ENCODE peak calls at places on chromosomes 6 and 20, in seven cellular contexts. R, V, O, C, B, G and A are unnamed samples.

GRCh38 chr20:61942526-61942925 is 123.2 kb downstream of the TAF4 start:
- DNase-seq in R (no peak), V (no peak), O (no peak), C (no peak), B (no peak), G (peak), A (no peak)

GRCh38 chr20:24762791-24763350 is 186.2 kb upstream of the CST7 start:
- DNase-seq in R (peak), V (no peak), O (no peak), C (no peak), B (no peak), G (no peak), A (no peak)

GRCh38 chr6:30260036-30260504 is 46.9 kb upstream of the TRIM26 start:
- DNase-seq in R (no peak), V (no peak), O (no peak), C (no peak), B (no peak), G (no peak), A (no peak)

GRCh38 chr20:54026300-54027064 is 43.9 kb downstream of the BCAS1 start:
- DNase-seq in R (no peak), V (no peak), O (no peak), C (no peak), B (no peak), G (no peak), A (no peak)

GRCh38 chr20:17938889-17939619 is 29.5 kb downstream of the SNX5 start:
- DNase-seq in R (peak), V (peak), O (peak), C (peak), B (peak), G (peak), A (peak)

GRCh38 chr6:125749864-125750691 is 646 bp downstream of the HEY2 start:
- DNase-seq in R (no peak), V (no peak), O (no peak), C (no peak), B (peak), G (no peak), A (no peak)

GRCh38 chr6:165872811-165873210 is 209.8 kb upstream of the PDE10A start:
- DNase-seq in R (no peak), V (no peak), O (no peak), C (no peak), B (no peak), G (no peak), A (no peak)

GRCh38 chr6:45990162-45990561 is 25.5 kb downstream of the CLIC5 start:
- DNase-seq in R (no peak), V (no peak), O (no peak), C (no peak), B (no peak), G (no peak), A (no peak)

GRCh38 chr6:77633993-77634392 is 18.8 kb upstream of the MEI4 start:
- DNase-seq in R (no peak), V (no peak), O (no peak), C (no peak), B (no peak), G (no peak), A (no peak)
- TF ChIP-seq POLR2A in R (no peak), V (no peak), O (no peak), C (no peak), B (no peak), G (no peak), A (no peak)

GRCh38 chr6:42257614-42258013 is 40.0 kb upstream of the MRPS10 start:
- DNase-seq in R (no peak), V (no peak), O (no peak), C (no peak), B (no peak), G (no peak), A (no peak)

GRCh38 chr6:42259286-42259685 is 41.6 kb upstream of the MRPS10 start:
- DNase-seq in R (no peak), V (no peak), O (no peak), C (no peak), B (no peak), G (no peak), A (no peak)

GRCh38 chr6:42259841-42260395 is 42.3 kb upstream of the MRPS10 start:
- DNase-seq in R (no peak), V (no peak), O (no peak), C (no peak), B (no peak), G (no peak), A (no peak)

GRCh38 chr6:42260972-42261371 is 43.3 kb upstream of the MRPS10 start:
- DNase-seq in R (no peak), V (no peak), O (no peak), C (no peak), B (no peak), G (no peak), A (no peak)

DNA sequence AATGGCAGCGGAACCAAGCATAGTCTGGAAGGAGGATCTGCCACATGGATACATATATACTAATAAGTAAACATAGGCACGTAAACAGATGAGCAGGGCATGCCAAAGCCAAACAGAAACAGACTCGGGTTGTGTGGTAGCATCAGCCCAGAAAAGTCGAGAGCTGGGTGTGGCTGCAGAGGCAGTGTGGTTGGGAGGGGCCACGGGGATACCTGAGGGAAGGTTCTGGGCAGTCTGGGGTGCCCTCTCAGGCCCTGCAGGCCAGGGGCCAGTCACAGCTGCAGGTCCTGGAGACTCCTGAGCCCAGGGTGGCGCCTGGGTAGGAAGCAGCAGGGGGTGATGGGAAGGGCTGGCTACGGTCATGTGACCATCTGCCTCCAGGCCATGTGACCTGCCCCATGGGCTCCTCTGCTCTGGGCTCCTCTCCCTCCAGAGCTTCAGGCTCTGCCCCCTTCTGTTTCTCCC is 42.8 kb upstream of the MRPS10 start:
- DNase-seq in R (no peak), V (no peak), O (no peak), C (peak), B (no peak), G (no peak), A (peak)
- TF ChIP-seq POLR2A in R (no peak), V (no peak), O (no peak), C (peak), B (no peak), G (no peak), A (no peak)

DNA sequence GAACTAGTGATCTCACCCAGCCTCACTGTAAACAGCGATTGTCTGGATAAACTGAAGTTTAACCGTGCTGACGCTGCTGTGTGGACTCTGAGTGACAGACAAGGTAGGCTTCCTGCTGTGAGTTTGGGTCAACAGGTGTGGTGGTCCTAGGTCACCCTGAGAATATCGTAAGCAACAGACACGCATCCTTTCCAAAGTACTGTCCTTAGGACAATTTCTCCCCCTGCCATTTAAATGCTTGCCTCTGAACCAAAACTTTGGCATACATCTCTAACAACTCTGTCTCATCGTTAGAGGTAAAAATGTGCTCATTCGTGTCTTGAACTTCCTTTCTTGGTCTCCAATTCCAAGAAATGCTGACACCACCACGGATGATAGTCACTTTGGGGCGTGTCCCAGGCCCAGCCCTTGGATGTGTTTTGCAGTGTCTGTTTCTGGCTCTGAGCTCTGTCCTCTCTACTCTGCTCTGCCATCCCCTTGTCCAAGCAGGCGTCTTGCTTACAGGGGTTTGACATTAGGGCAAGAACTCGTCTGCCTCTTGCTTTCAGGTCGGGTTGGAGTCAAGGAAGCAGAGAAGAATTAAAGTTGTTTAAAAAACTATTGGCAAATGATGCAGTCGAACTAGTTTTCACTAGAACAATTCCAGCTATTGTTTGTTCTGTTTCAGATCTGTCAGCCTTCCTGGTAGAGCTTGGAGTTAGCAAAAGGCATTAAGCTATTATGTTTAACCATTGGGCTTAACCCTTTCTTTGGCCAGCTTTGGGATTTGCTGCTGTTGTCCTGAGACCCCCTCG is 95.6 kb downstream of the EYA2 start:
- DNase-seq in R (no peak), V (no peak), O (peak), C (no peak), B (no peak), G (no peak), A (no peak)
- TF ChIP-seq POLR2A in R (no peak), V (no peak), O (no peak), C (no peak), B (no peak), G (no peak), A (no peak)

DNA sequence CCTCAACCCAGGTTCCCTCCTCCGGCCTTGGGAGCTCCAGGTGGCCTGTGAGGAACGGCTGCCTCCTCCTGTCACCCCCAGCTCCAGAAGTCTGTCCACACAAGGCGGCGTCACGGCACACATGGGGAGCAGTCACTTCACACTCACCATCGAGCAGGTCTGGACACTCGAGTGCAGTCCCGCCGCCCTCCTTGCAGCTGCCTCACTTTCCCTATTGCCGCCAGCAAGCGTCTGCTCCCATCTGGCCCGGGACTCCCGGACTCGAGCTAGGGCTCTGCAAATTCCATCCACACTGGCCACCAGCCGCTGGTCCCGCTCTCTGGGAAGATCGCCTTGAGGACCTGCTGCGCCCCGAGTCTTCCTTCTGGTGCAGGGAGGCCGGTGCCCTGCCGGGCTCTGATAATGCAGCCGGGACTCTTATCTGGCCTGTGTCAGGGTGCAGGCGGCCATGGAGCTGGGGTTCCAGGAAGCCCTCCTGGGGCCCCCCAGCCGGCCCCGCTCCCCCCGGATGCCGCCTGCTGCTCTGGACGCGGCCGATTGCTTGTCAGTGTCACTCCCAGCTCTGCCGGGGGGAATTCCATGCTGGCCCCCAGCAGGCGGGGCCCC is at the start of gene RIPOR3:
- DNase-seq in R (no peak), V (no peak), O (no peak), C (no peak), B (peak), G (peak), A (no peak)
- TF ChIP-seq POLR2A in R (no peak), V (no peak), O (no peak), C (no peak), B (no peak), G (no peak), A (no peak)

GRCh38 chr6:31620586-31621319 is at the start of gene PRRC2A:
- DNase-seq in R (peak), V (peak), O (peak), C (no peak), B (peak), G (peak), A (peak)
- TF ChIP-seq POLR2A in R (peak), V (peak), O (peak), C (peak), B (peak), G (peak), A (peak)

DNA sequence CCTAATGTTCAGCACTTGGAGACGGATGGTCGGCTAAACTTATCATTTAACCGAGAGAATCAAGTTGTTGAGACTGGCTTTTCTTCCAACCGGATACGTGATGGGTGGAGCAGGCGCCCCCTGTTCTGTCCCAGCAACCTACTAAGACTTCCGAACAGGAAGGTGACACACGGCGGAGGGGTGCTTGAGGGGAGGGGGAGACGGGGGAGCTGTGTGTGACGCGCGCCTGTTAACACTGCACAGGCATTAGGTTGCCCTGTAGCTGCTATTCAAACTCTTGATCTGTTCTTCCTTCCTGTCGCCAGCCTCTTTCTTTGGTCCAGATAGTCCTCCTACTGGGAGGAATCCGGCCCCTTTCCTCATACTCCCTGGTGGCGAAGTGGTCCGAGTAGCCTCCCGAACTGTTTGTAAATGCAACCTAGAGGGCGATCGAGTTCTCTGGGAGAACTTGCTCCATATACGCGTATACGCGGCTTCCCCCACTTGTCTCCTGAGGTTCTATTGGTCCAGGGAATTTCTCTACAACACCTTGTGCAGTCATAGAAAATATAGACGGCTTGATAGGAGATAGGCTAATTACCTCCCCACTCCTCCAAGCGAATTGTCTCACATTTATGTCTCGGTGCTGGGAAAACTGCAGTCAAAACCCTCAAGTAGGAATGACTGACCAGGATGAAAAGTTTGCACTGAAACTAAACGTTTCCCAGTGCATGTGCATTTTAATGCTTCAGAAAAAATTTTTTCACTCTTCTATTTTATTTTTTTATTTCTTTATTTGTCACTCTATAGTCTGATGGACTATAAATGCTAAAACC is 126.0 kb upstream of the SLC2A12 start:
- DNase-seq in R (peak), V (peak), O (peak), C (peak), B (peak), G (peak), A (peak)
- TF ChIP-seq POLR2A in R (no peak), V (no peak), O (no peak), C (no peak), B (peak), G (no peak), A (no peak)

GRCh38 chr6:43972179-43972914 is 154.9 kb downstream of the MRPL14 start:
- DNase-seq in R (peak), V (no peak), O (no peak), C (no peak), B (no peak), G (no peak), A (no peak)
- TF ChIP-seq POLR2A in R (no peak), V (no peak), O (no peak), C (no peak), B (no peak), G (no peak), A (peak)

GRCh38 chr20:48627737-48628128 is 200.1 kb downstream of the PREX1 start:
- DNase-seq in R (no peak), V (no peak), O (no peak), C (no peak), B (no peak), G (peak), A (no peak)
- TF ChIP-seq POLR2A in R (no peak), V (no peak), O (no peak), C (no peak), B (no peak), G (no peak), A (no peak)

DNA sequence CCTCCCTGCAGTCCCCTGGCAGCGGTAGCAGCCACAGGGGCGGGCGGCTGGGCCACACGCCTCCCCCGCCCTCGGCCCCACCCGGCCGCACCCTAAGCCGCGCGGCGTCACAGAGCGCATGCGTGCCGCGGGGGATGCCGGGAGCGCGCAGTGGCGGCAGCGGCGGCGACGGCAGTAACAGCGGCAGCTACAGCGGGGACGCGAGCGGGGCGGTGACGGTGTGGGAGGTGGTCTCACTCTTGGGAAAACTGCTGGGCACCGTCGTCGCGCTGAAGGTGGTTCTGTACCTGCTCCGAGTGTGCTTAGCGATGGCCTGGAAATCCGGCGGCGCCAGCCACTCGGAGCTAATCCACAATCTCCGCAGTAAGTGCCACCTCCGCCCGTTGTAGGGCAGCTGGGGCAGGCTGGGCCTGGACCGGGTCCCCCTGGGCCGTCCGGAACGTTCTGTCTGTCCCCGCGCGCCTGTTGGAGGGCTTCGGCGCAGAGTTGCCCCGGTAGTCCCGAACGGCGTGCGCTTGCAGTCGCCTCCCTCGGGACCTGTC is at the start of gene PCMT1:
- DNase-seq in R (peak), V (peak), O (peak), C (peak), B (peak), G (peak), A (peak)
- TF ChIP-seq POLR2A in R (no peak), V (peak), O (peak), C (peak), B (peak), G (peak), A (peak)

GRCh38 chr6:169675011-169675410 is 26.8 kb downstream of the WDR27 start:
- DNase-seq in R (no peak), V (no peak), O (no peak), C (no peak), B (no peak), G (no peak), A (no peak)
- TF ChIP-seq POLR2A in R (no peak), V (no peak), O (no peak), C (no peak), B (no peak), G (no peak), A (no peak)